ENCODE peak calls at places on chromosomes 4 and X, in four cellular contexts. One of them, this sample, is unnamed.

GRCh38 chr4:165209796-165210195 is 2.4 kb downstream of the KLHL2 start:
- DNase-seq in H9: no peak
- DNase-seq in H4: no peak
- DNase-seq in NCI-H510A treated with DMSO at 0.1 percent for 48 hours: no peak
- DNase-seq in this sample: no peak

GRCh38 chr4:1058198-1058996 is 47.0 kb downstream of the FGFRL1 start:
- DNase-seq in H9: peak
- DNase-seq in H4: no peak
- DNase-seq in NCI-H510A treated with DMSO at 0.1 percent for 48 hours: no peak
- DNase-seq in this sample: peak

GRCh38 chr4:130393246-130394041 is 1297.5 kb downstream of the C4orf33 start:
- DNase-seq in H9: no peak
- DNase-seq in H4: no peak
- DNase-seq in NCI-H510A treated with DMSO at 0.1 percent for 48 hours: no peak
- DNase-seq in this sample: no peak

GRCh38 chrX:149522914-149523313 is 17.8 kb upstream of the IDS start:
- DNase-seq in H9: no peak
- DNase-seq in H4: no peak
- DNase-seq in NCI-H510A treated with DMSO at 0.1 percent for 48 hours: no peak
- DNase-seq in this sample: no peak

GRCh38 chr4:8547108-8547911 is 32.9 kb upstream of the GPR78 start:
- DNase-seq in H9: peak
- DNase-seq in H4: no peak
- DNase-seq in NCI-H510A treated with DMSO at 0.1 percent for 48 hours: no peak
- DNase-seq in this sample: peak

GRCh38 chrX:51614353-51614752 is 4.4 kb downstream of the CENPVL3 start:
- DNase-seq in H9: peak
- DNase-seq in H4: peak
- DNase-seq in NCI-H510A treated with DMSO at 0.1 percent for 48 hours: peak
- DNase-seq in this sample: peak

GRCh38 chr4:81152839-81153713 is 61.9 kb downstream of the PRKG2 start:
- DNase-seq in H9: no peak
- DNase-seq in H4: no peak
- DNase-seq in NCI-H510A treated with DMSO at 0.1 percent for 48 hours: peak
- DNase-seq in this sample: no peak

GRCh38 chrX:20265221-20265725 is 1.4 kb downstream of the RPS6KA3 start:
- DNase-seq in H9: peak
- DNase-seq in H4: peak
- DNase-seq in NCI-H510A treated with DMSO at 0.1 percent for 48 hours: peak
- DNase-seq in this sample: peak

GRCh38 chr4:108058685-108059440 is 69.2 kb downstream of the HADH start:
- DNase-seq in H9: no peak
- DNase-seq in H4: peak
- DNase-seq in NCI-H510A treated with DMSO at 0.1 percent for 48 hours: no peak
- DNase-seq in this sample: no peak

GRCh38 chr4:172953896-172954568 is 214.6 kb upstream of the GALNT7 start:
- DNase-seq in H9: no peak
- DNase-seq in H4: no peak
- DNase-seq in NCI-H510A treated with DMSO at 0.1 percent for 48 hours: no peak
- DNase-seq in this sample: no peak

GRCh38 chr4:137663376-137664054 is 131.2 kb upstream of the PCDH18 start:
- DNase-seq in H9: no peak
- DNase-seq in H4: no peak
- DNase-seq in NCI-H510A treated with DMSO at 0.1 percent for 48 hours: no peak
- DNase-seq in this sample: no peak

GRCh38 chr4:53721276-53721675 is 130.0 kb upstream of the LNX1 start:
- DNase-seq in H9: no peak
- DNase-seq in H4: no peak
- DNase-seq in NCI-H510A treated with DMSO at 0.1 percent for 48 hours: no peak
- DNase-seq in this sample: no peak

GRCh38 chr4:158670975-158671664 is 567 bp downstream of the C4orf46 start:
- DNase-seq in H9: peak
- DNase-seq in H4: peak
- DNase-seq in NCI-H510A treated with DMSO at 0.1 percent for 48 hours: peak
- DNase-seq in this sample: peak

GRCh38 chrX:23742174-23742692 is 843 bp downstream of the ACOT9 start:
- DNase-seq in H9: peak
- DNase-seq in H4: peak
- DNase-seq in NCI-H510A treated with DMSO at 0.1 percent for 48 hours: peak
- DNase-seq in this sample: peak

GRCh38 chr4:26175016-26175786 is 145.6 kb upstream of the RBPJ start:
- DNase-seq in H9: no peak
- DNase-seq in H4: no peak
- DNase-seq in NCI-H510A treated with DMSO at 0.1 percent for 48 hours: no peak
- DNase-seq in this sample: no peak

GRCh38 chr4:83535945-83536648 is at the start of gene GPAT3:
- DNase-seq in H9: peak
- DNase-seq in H4: peak
- DNase-seq in NCI-H510A treated with DMSO at 0.1 percent for 48 hours: peak
- DNase-seq in this sample: peak

GRCh38 chr4:3421470-3421869 is 20.3 kb upstream of the HGFAC start:
- DNase-seq in H9: no peak
- DNase-seq in H4: no peak
- DNase-seq in NCI-H510A treated with DMSO at 0.1 percent for 48 hours: no peak
- DNase-seq in this sample: no peak

GRCh38 chrX:153772608-153773217 is 8.1 kb upstream of the SRPK3 start:
- DNase-seq in H9: no peak
- DNase-seq in H4: no peak
- DNase-seq in NCI-H510A treated with DMSO at 0.1 percent for 48 hours: no peak
- DNase-seq in this sample: no peak

GRCh38 chrX:120001787-120002186 is 58.2 kb upstream of the NKAP start:
- DNase-seq in H9: peak
- DNase-seq in H4: no peak
- DNase-seq in NCI-H510A treated with DMSO at 0.1 percent for 48 hours: no peak
- DNase-seq in this sample: peak

GRCh38 chrX:66018585-66019309 is 21.1 kb downstream of the VSIG4 start:
- DNase-seq in H9: no peak
- DNase-seq in H4: no peak
- DNase-seq in NCI-H510A treated with DMSO at 0.1 percent for 48 hours: no peak
- DNase-seq in this sample: no peak

GRCh38 chr4:76779740-76780459 is 118.0 kb downstream of the SOWAHB start:
- DNase-seq in H9: no peak
- DNase-seq in H4: peak
- DNase-seq in NCI-H510A treated with DMSO at 0.1 percent for 48 hours: peak
- DNase-seq in this sample: peak

GRCh38 chr4:42152507-42153504 is at the start of gene BEND4:
- DNase-seq in H9: peak
- DNase-seq in H4: no peak
- DNase-seq in NCI-H510A treated with DMSO at 0.1 percent for 48 hours: no peak
- DNase-seq in this sample: peak

GRCh38 chr4:112085156-112086035 is 59.9 kb upstream of the FAM241A start:
- DNase-seq in H9: no peak
- DNase-seq in H4: no peak
- DNase-seq in NCI-H510A treated with DMSO at 0.1 percent for 48 hours: no peak
- DNase-seq in this sample: no peak

GRCh38 chr4:141652161-141652778 is 15.9 kb downstream of the IL15 start:
- DNase-seq in H9: no peak
- DNase-seq in H4: peak
- DNase-seq in NCI-H510A treated with DMSO at 0.1 percent for 48 hours: no peak
- DNase-seq in this sample: no peak

GRCh38 chrX:143648705-143649104 is 12.8 kb upstream of the SLITRK4 start:
- DNase-seq in H9: peak
- DNase-seq in H4: peak
- DNase-seq in NCI-H510A treated with DMSO at 0.1 percent for 48 hours: no peak
- DNase-seq in this sample: peak

GRCh38 chr4:12421364-12421763 is 992.7 kb upstream of the HS3ST1 start:
- DNase-seq in H9: no peak
- DNase-seq in H4: no peak
- DNase-seq in NCI-H510A treated with DMSO at 0.1 percent for 48 hours: no peak
- DNase-seq in this sample: peak

GRCh38 chr4:53592128-53592527 is 842 bp upstream of the LNX1 start:
- DNase-seq in H9: peak
- DNase-seq in H4: no peak
- DNase-seq in NCI-H510A treated with DMSO at 0.1 percent for 48 hours: peak
- DNase-seq in this sample: peak

GRCh38 chr4:7649741-7650531 is 215.2 kb upstream of the PSAPL1 start:
- DNase-seq in H9: no peak
- DNase-seq in H4: peak
- DNase-seq in NCI-H510A treated with DMSO at 0.1 percent for 48 hours: no peak
- DNase-seq in this sample: no peak

GRCh38 chr4:7266525-7267292 is 74.4 kb downstream of the SORCS2 start:
- DNase-seq in H9: peak
- DNase-seq in H4: peak
- DNase-seq in NCI-H510A treated with DMSO at 0.1 percent for 48 hours: no peak
- DNase-seq in this sample: peak

GRCh38 chrX:103330601-103331397 is 760 bp downstream of the TCEAL7 start:
- DNase-seq in H9: peak
- DNase-seq in H4: no peak
- DNase-seq in NCI-H510A treated with DMSO at 0.1 percent for 48 hours: no peak
- DNase-seq in this sample: peak

GRCh38 chrX:20028588-20028987 is 37.7 kb upstream of the BCLAF3 start:
- DNase-seq in H9: no peak
- DNase-seq in H4: no peak
- DNase-seq in NCI-H510A treated with DMSO at 0.1 percent for 48 hours: no peak
- DNase-seq in this sample: peak

GRCh38 chr4:146255463-146255862 is 41.1 kb downstream of the REELD1 start:
- DNase-seq in H9: no peak
- DNase-seq in H4: no peak
- DNase-seq in NCI-H510A treated with DMSO at 0.1 percent for 48 hours: no peak
- DNase-seq in this sample: no peak